ENCODE peak calls at places on chromosomes 3 and 15, in four cellular contexts. One of them, this sample, is unnamed.
A peak's percentile ranks its signal among the peaks of the same experiment; 100 is the strongest.

GRCh38 chr15:25894371-25894902 is 31.3 kb upstream of the ATP10A start:
- DNase-seq in stimulated activated CD8-positive, alpha-beta memory T cell treated with anti-CD3 and anti-CD28 coated beads, Interleukin-7, amount 100 ng/mL, for 4 hours: no peak
- DNase-seq in midbrain: no peak
- DNase-seq in left colon: no peak
- DNase-seq in this sample: no peak

GRCh38 chr3:59251899-59252298 is 202.1 kb upstream of the CFAP20DC start:
- DNase-seq in stimulated activated CD8-positive, alpha-beta memory T cell treated with anti-CD3 and anti-CD28 coated beads, Interleukin-7, amount 100 ng/mL, for 4 hours: no peak
- DNase-seq in midbrain: no peak
- DNase-seq in left colon: no peak
- DNase-seq in this sample: no peak

GRCh38 chr15:90902996-90903732 is at the start of gene MAN2A2:
- DNase-seq in stimulated activated CD8-positive, alpha-beta memory T cell treated with anti-CD3 and anti-CD28 coated beads, Interleukin-7, amount 100 ng/mL, for 4 hours: peak; percentile 59
- DNase-seq in midbrain: peak; percentile 81
- DNase-seq in left colon: peak; percentile 82
- DNase-seq in this sample: peak; percentile 85

GRCh38 chr3:74613060-74613459 is 1.4 kb downstream of the CNTN3 start:
- DNase-seq in stimulated activated CD8-positive, alpha-beta memory T cell treated with anti-CD3 and anti-CD28 coated beads, Interleukin-7, amount 100 ng/mL, for 4 hours: no peak
- DNase-seq in midbrain: no peak
- DNase-seq in left colon: no peak
- DNase-seq in this sample: no peak

GRCh38 chr3:179037361-179037760 is 34.2 kb downstream of the ZMAT3 start:
- DNase-seq in stimulated activated CD8-positive, alpha-beta memory T cell treated with anti-CD3 and anti-CD28 coated beads, Interleukin-7, amount 100 ng/mL, for 4 hours: no peak
- DNase-seq in midbrain: no peak
- DNase-seq in left colon: peak; percentile 32
- DNase-seq in this sample: no peak

GRCh38 chr3:58049143-58049785 is 41.0 kb downstream of the FLNB start:
- DNase-seq in stimulated activated CD8-positive, alpha-beta memory T cell treated with anti-CD3 and anti-CD28 coated beads, Interleukin-7, amount 100 ng/mL, for 4 hours: no peak
- DNase-seq in midbrain: no peak
- DNase-seq in left colon: no peak
- DNase-seq in this sample: peak; percentile 66

GRCh38 chr3:171516765-171517164 is 56.6 kb upstream of the TNIK start:
- DNase-seq in stimulated activated CD8-positive, alpha-beta memory T cell treated with anti-CD3 and anti-CD28 coated beads, Interleukin-7, amount 100 ng/mL, for 4 hours: no peak
- DNase-seq in midbrain: no peak
- DNase-seq in left colon: no peak
- DNase-seq in this sample: no peak

GRCh38 chr3:190038050-190038631 is 82.6 kb downstream of the P3H2 start:
- DNase-seq in stimulated activated CD8-positive, alpha-beta memory T cell treated with anti-CD3 and anti-CD28 coated beads, Interleukin-7, amount 100 ng/mL, for 4 hours: no peak
- DNase-seq in midbrain: no peak
- DNase-seq in left colon: peak; percentile 54
- DNase-seq in this sample: peak; percentile 70

GRCh38 chr15:31558840-31559239 is 232.2 kb downstream of the KLF13 start:
- DNase-seq in stimulated activated CD8-positive, alpha-beta memory T cell treated with anti-CD3 and anti-CD28 coated beads, Interleukin-7, amount 100 ng/mL, for 4 hours: no peak
- DNase-seq in midbrain: no peak
- DNase-seq in left colon: no peak
- DNase-seq in this sample: no peak

GRCh38 chr15:40956543-40956982 is 3.3 kb downstream of the CHAC1 start:
- DNase-seq in stimulated activated CD8-positive, alpha-beta memory T cell treated with anti-CD3 and anti-CD28 coated beads, Interleukin-7, amount 100 ng/mL, for 4 hours: no peak
- DNase-seq in midbrain: no peak
- DNase-seq in left colon: peak; percentile 23
- DNase-seq in this sample: no peak

GRCh38 chr3:107846282-107846852 is 244.5 kb downstream of the CD47 start:
- DNase-seq in stimulated activated CD8-positive, alpha-beta memory T cell treated with anti-CD3 and anti-CD28 coated beads, Interleukin-7, amount 100 ng/mL, for 4 hours: no peak
- DNase-seq in midbrain: peak; percentile 54
- DNase-seq in left colon: no peak
- DNase-seq in this sample: peak; percentile 57

GRCh38 chr3:64331605-64332004 is 106.3 kb upstream of the PRICKLE2 start:
- DNase-seq in stimulated activated CD8-positive, alpha-beta memory T cell treated with anti-CD3 and anti-CD28 coated beads, Interleukin-7, amount 100 ng/mL, for 4 hours: no peak
- DNase-seq in midbrain: no peak
- DNase-seq in left colon: no peak
- DNase-seq in this sample: no peak

GRCh38 chr15:85443593-85444328 is 63.4 kb downstream of the AKAP13 start:
- DNase-seq in stimulated activated CD8-positive, alpha-beta memory T cell treated with anti-CD3 and anti-CD28 coated beads, Interleukin-7, amount 100 ng/mL, for 4 hours: no peak
- DNase-seq in midbrain: no peak
- DNase-seq in left colon: no peak
- DNase-seq in this sample: no peak

GRCh38 chr3:3648961-3649360 is 150.3 kb upstream of the LRRN1 start:
- DNase-seq in stimulated activated CD8-positive, alpha-beta memory T cell treated with anti-CD3 and anti-CD28 coated beads, Interleukin-7, amount 100 ng/mL, for 4 hours: no peak
- DNase-seq in midbrain: no peak
- DNase-seq in left colon: no peak
- DNase-seq in this sample: no peak

GRCh38 chr3:197003461-197004385 is 25.9 kb downstream of the MELTF start:
- DNase-seq in stimulated activated CD8-positive, alpha-beta memory T cell treated with anti-CD3 and anti-CD28 coated beads, Interleukin-7, amount 100 ng/mL, for 4 hours: no peak
- DNase-seq in midbrain: no peak
- DNase-seq in left colon: peak; percentile 43
- DNase-seq in this sample: no peak

GRCh38 chr3:71117572-71118247 is 465.8 kb downstream of the FOXP1 start:
- DNase-seq in stimulated activated CD8-positive, alpha-beta memory T cell treated with anti-CD3 and anti-CD28 coated beads, Interleukin-7, amount 100 ng/mL, for 4 hours: no peak
- DNase-seq in midbrain: no peak
- DNase-seq in left colon: no peak
- DNase-seq in this sample: no peak

GRCh38 chr3:142500211-142500610 is 52.4 kb upstream of the XRN1 start:
- DNase-seq in stimulated activated CD8-positive, alpha-beta memory T cell treated with anti-CD3 and anti-CD28 coated beads, Interleukin-7, amount 100 ng/mL, for 4 hours: no peak
- DNase-seq in midbrain: no peak
- DNase-seq in left colon: no peak
- DNase-seq in this sample: no peak

GRCh38 chr15:98268163-98268562 is 307.7 kb downstream of the ARRDC4 start:
- DNase-seq in stimulated activated CD8-positive, alpha-beta memory T cell treated with anti-CD3 and anti-CD28 coated beads, Interleukin-7, amount 100 ng/mL, for 4 hours: no peak
- DNase-seq in midbrain: no peak
- DNase-seq in left colon: no peak
- DNase-seq in this sample: no peak

GRCh38 chr3:37999836-38000235 is 9.2 kb downstream of the VILL start:
- DNase-seq in stimulated activated CD8-positive, alpha-beta memory T cell treated with anti-CD3 and anti-CD28 coated beads, Interleukin-7, amount 100 ng/mL, for 4 hours: no peak
- DNase-seq in midbrain: no peak
- DNase-seq in left colon: peak; percentile 25
- DNase-seq in this sample: no peak

GRCh38 chr15:77749998-77750540 is 117.4 kb upstream of the LINGO1 start:
- DNase-seq in stimulated activated CD8-positive, alpha-beta memory T cell treated with anti-CD3 and anti-CD28 coated beads, Interleukin-7, amount 100 ng/mL, for 4 hours: no peak
- DNase-seq in midbrain: no peak
- DNase-seq in left colon: no peak
- DNase-seq in this sample: no peak

GRCh38 chr15:51450001-51450400 is 108.5 kb downstream of the GLDN start:
- DNase-seq in stimulated activated CD8-positive, alpha-beta memory T cell treated with anti-CD3 and anti-CD28 coated beads, Interleukin-7, amount 100 ng/mL, for 4 hours: no peak
- DNase-seq in midbrain: no peak
- DNase-seq in left colon: no peak
- DNase-seq in this sample: no peak